ENCODE peak calls at places on chromosomes 13 and 19, in four cellular contexts. B is NAMALWA, O is mucosa of descending colon, V is HL-60. C is an unnamed sample.

GRCh38 chr19:39778763-39779162 is at the start of gene LEUTX:
- DNase-seq in B (no peak), O (no peak), V (no peak), C (no peak)

GRCh38 chr19:17948967-17949930 is 16.4 kb downstream of the CCDC124 start:
- DNase-seq in B (peak; percentile 56), O (no peak), V (no peak), C (no peak)

GRCh38 chr13:46633416-46633815 is 80.4 kb downstream of the LRCH1 start:
- DNase-seq in B (no peak), O (no peak), V (no peak), C (no peak)

GRCh38 chr19:5149930-5150329 is 181.0 kb downstream of the KDM4B start:
- DNase-seq in B (no peak), O (no peak), V (no peak), C (no peak)

GRCh38 chr19:46542428-46543230 is 47.0 kb upstream of the PNMA8B start:
- DNase-seq in B (peak; percentile 89), O (peak; percentile 97), V (peak; percentile 35), C (peak; percentile 93)

GRCh38 chr19:13057147-13057572 is 45.5 kb downstream of the LYL1 start:
- DNase-seq in B (no peak), O (no peak), V (no peak), C (no peak)

GRCh38 chr13:72424059-72424458 is 303.4 kb downstream of the MZT1 start:
- DNase-seq in B (no peak), O (no peak), V (no peak), C (no peak)

GRCh38 chr19:19278315-19278714 is 5.2 kb upstream of the TM6SF2 start:
- DNase-seq in B (no peak), O (no peak), V (no peak), C (no peak)

GRCh38 chr19:17522988-17523872 is 11.8 kb downstream of the PGLS start:
- DNase-seq in B (peak; percentile 93), O (peak; percentile 62), V (peak; percentile 88), C (peak; percentile 80)

GRCh38 chr13:99991806-99992242 is 10.2 kb downstream of the ZIC2 start:
- DNase-seq in B (no peak), O (no peak), V (no peak), C (no peak)

GRCh38 chr13:23372264-23372905 is 61.1 kb downstream of the SACS start:
- DNase-seq in B (no peak), O (no peak), V (no peak), C (no peak)

GRCh38 chr13:60229708-60230272 is 66.1 kb upstream of the DIAPH3 start:
- DNase-seq in B (no peak), O (no peak), V (no peak), C (no peak)

GRCh38 chr19:19618384-19619051 is at the start of gene PBX4:
- DNase-seq in B (peak; percentile 98), O (peak; percentile 98), V (peak; percentile 91), C (peak; percentile 96)

GRCh38 chr13:60494296-60494695 is 97.3 kb downstream of the TDRD3 start:
- DNase-seq in B (no peak), O (no peak), V (no peak), C (no peak)

GRCh38 chr13:35826626-35827254 is 304.4 kb downstream of the DCLK1 start:
- DNase-seq in B (peak; percentile 36), O (no peak), V (no peak), C (peak; percentile 73)

C was measured in Karpas-422.